ENCODE peak calls at places on chromosome 15, in ten cellular contexts. H is Calu3; E is bronchial epithelial cell; V is HL-60; X is brain microvascular endothelial cell; C is CD8-positive, alpha-beta memory T cell; Y is CD4-positive, alpha-beta memory T cell; P is endothelial cell of umbilical vein; O is T-helper 9 cell; T is nucleus accumbens. A is an unnamed sample.

GRCh38 chr15:74977599-74977998 is 17.8 kb upstream of the SCAMP5 start:
- DNase-seq in H (no peak), E (no peak), V (no peak), X (peak), C (no peak), Y (no peak), P (no peak), O (no peak), T (no peak), A (no peak)

GRCh38 chr15:40330368-40330836 is 6.9 kb downstream of the INAFM2 start:
- DNase-seq in H (no peak), E (no peak), V (peak), X (no peak), C (no peak), Y (no peak), P (no peak), O (no peak), T (no peak), A (no peak)

GRCh38 chr15:85329561-85330421 is 50.6 kb upstream of the AKAP13 start:
- DNase-seq in H (no peak), E (no peak), V (no peak), X (peak), C (no peak), Y (peak), P (no peak), O (no peak), T (no peak), A (no peak)

GRCh38 chr15:25852696-25853524 is 10.2 kb downstream of the ATP10A start:
- DNase-seq in H (no peak), E (no peak), V (no peak), X (no peak), C (no peak), Y (no peak), P (no peak), O (no peak), T (no peak), A (no peak)

GRCh38 chr15:36982441-36982840 is 117.9 kb downstream of the MEIS2 start:
- DNase-seq in H (no peak), E (no peak), V (no peak), X (no peak), C (no peak), Y (no peak), P (peak), O (no peak), T (no peak), A (no peak)

GRCh38 chr15:98905981-98906711 is 101.4 kb downstream of the PGPEP1L start:
- DNase-seq in H (no peak), E (no peak), V (no peak), X (peak), C (no peak), Y (no peak), P (peak), O (no peak), T (no peak), A (no peak)

GRCh38 chr15:74196175-74196574 is 6.4 kb downstream of the STRA6 start:
- DNase-seq in H (peak), E (peak), V (no peak), X (peak), C (no peak), Y (no peak), P (no peak), O (no peak), T (no peak), A (no peak)

GRCh38 chr15:80106051-80106450 is 46.6 kb downstream of the ZFAND6 start:
- DNase-seq in H (no peak), E (peak), V (no peak), X (no peak), C (no peak), Y (no peak), P (no peak), O (no peak), T (no peak), A (no peak)

GRCh38 chr15:46900992-46901391 is 816.3 kb upstream of the SEMA6D start:
- DNase-seq in H (no peak), E (peak), V (no peak), X (no peak), C (no peak), Y (no peak), P (no peak), O (no peak), T (no peak), A (no peak)

GRCh38 chr15:39785806-39786205 is 3.2 kb upstream of the FSIP1 start:
- DNase-seq in H (no peak), E (no peak), V (no peak), X (no peak), C (no peak), Y (no peak), P (no peak), O (no peak), T (no peak), A (no peak)

GRCh38 chr15:76418352-76419140 is 82.0 kb downstream of the ISL2 start:
- DNase-seq in H (no peak), E (peak), V (no peak), X (no peak), C (no peak), Y (no peak), P (no peak), O (no peak), T (no peak), A (no peak)

A was measured in occipital lobe.